ENCODE peak calls at places on chromosomes 13 and 19, in four cellular contexts. S is A549, M is K562, R is mesothelial cell of epicardium. F is an unnamed sample.

GRCh38 chr19:18289471-18290066 is 8.1 kb upstream of the JUND start:
- DNase-seq in S (no peak), M (no peak), R (no peak), F (no peak)

GRCh38 chr19:16778796-16779411 is 50.3 kb upstream of the SIN3B start:
- DNase-seq in S (peak; percentile 75), M (peak; percentile 77), R (no peak), F (no peak)

GRCh38 chr19:41563847-41564514 is 12.0 kb upstream of the CEACAM21 start:
- DNase-seq in S (no peak), M (no peak), R (no peak), F (no peak)

GRCh38 chr19:45972944-45973525 is 630 bp downstream of the NOVA2 start:
- DNase-seq in S (no peak), M (no peak), R (no peak), F (no peak)

GRCh38 chr13:73702419-73703071 is 431.7 kb downstream of the KLF12 start:
- DNase-seq in S (no peak), M (no peak), R (no peak), F (no peak)

GRCh38 chr19:23776507-23777205 is 18.0 kb upstream of the ZNF681 start:
- DNase-seq in S (no peak), M (no peak), R (no peak), F (no peak)

GRCh38 chr13:112209731-112210130 is 142.8 kb downstream of the SOX1 start:
- DNase-seq in S (no peak), M (no peak), R (no peak), F (no peak)

GRCh38 chr19:3028305-3029069 is 593 bp downstream of the TLE2 start:
- DNase-seq in S (no peak), M (no peak), R (no peak), F (no peak)

GRCh38 chr19:45779231-45780145 is 2.8 kb downstream of the DMPK start:
- DNase-seq in S (peak; percentile 94), M (peak; percentile 98), R (peak; percentile 93), F (no peak)

GRCh38 chr19:13156968-13157882 is 7.0 kb downstream of the IER2 start:
- DNase-seq in S (no peak), M (no peak), R (no peak), F (no peak)

GRCh38 chr19:13154241-13154778 is 4.1 kb downstream of the IER2 start:
- DNase-seq in S (no peak), M (peak; percentile 68), R (peak; percentile 56), F (no peak)

GRCh38 chr19:13155472-13156284 is 5.5 kb downstream of the IER2 start:
- DNase-seq in S (no peak), M (peak; percentile 81), R (peak; percentile 81), F (peak; percentile 69)

GRCh38 chr19:13152854-13153626 is 2.8 kb downstream of the IER2 start:
- DNase-seq in S (peak; percentile 77), M (peak; percentile 93), R (peak; percentile 99), F (peak; percentile 86)

GRCh38 chr19:13154911-13155471 is 4.8 kb downstream of the IER2 start:
- DNase-seq in S (no peak), M (peak; percentile 50), R (peak; percentile 86), F (no peak)
- TF ChIP-seq CTCF in S (peak; percentile 15), M (peak; percentile 45), R (no peak), F (peak; percentile 13)

GRCh38 chr19:13150919-13151604 is 851 bp downstream of the IER2 start:
- DNase-seq in S (no peak), M (peak; percentile 39), R (peak; percentile 45), F (no peak)

GRCh38 chr19:13151605-13152355 is 1.6 kb downstream of the IER2 start:
- DNase-seq in S (peak; percentile 93), M (peak; percentile 96), R (peak; percentile 98), F (peak; percentile 82)

GRCh38 chr19:13150187-13150918 is at the start of the genes IER2 and STX10:
- DNase-seq in S (peak; percentile 82), M (peak; percentile 91), R (peak; percentile 84), F (peak; percentile 87)

GRCh38 chr19:13152356-13152853 is 2.2 kb downstream of the IER2 start:
- DNase-seq in S (no peak), M (no peak), R (no peak), F (no peak)

GRCh38 chr19:13153627-13154240 is 3.5 kb downstream of the IER2 start:
- DNase-seq in S (no peak), M (peak; percentile 35), R (no peak), F (no peak)
- TF ChIP-seq CTCF in S (no peak), M (no peak), R (no peak), F (no peak)

GRCh38 chr19:38143847-38144246 is 80.2 kb downstream of the DPF1 start:
- DNase-seq in S (no peak), M (no peak), R (no peak), F (no peak)
- TF ChIP-seq CTCF in S (peak; percentile 51), M (peak; percentile 62), R (no peak), F (peak; percentile 20)

GRCh38 chr13:54383604-54384003 is 1355.0 kb downstream of the OLFM4 start:
- DNase-seq in S (no peak), M (no peak), R (no peak), F (no peak)

DNA sequence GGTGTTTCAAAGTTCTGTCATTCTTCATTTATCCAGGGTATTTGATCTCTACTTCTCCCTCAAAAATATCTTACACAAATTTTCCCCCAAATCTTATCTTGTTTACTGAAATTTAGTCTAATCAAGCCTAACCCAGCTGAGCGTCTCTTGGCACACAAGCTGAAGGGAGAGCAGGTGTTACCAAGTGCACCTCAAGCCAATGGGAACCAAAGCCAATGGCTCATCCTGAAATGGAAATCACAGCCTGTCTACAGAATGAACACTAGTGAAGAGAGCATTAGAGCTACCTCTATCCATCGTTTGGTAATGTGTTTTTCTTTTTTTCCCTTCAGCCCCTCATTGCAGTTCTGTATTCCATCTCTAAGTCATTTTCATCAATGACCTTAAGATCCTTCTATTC is 1350.8 kb downstream of the OLFM4 start:
- DNase-seq in S (no peak), M (no peak), R (no peak), F (no peak)
- TF ChIP-seq CTCF in S (no peak), M (no peak), R (no peak), F (no peak)

DNA sequence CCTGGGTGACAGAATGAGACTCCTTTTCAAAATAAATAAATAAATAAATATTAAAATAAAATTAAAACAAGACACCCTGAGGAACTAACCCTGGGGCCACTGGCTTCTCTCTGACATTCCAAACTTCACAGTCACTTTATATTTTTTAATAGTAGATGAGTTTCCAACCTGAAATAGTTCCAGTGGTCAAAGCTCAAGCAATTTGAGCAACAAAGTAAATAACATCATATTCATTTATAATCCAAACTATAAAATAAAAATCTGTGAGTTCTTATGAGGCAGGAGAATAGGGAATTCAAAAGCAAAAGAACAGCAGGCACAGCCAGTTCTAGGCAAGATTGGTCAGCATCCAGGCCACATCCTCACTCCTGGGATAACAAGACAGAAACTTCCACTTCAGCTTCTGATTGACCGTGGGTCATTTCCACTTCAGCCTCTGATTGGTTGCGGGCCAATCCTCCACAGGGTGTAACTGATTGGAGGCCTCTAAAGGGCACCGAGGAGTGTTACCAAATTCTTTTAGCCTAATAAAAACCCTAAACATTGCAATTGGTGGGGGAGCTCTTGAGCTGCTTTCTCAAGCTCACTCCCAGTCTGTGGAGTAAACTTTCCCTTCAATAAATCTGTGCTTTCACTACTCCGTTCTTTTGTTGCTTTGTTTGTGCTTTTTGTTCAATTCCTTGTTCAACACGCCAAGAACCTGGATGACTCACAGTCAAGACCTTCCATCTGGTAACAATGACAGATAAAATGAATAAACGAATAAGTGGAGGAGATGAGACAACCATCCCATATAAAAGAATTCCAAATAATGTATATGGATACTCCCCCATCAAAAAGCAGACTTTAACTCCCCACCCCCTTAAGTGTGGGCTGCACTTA is 42.5 kb upstream of the AMER2 start:
- DNase-seq in S (no peak), M (no peak), R (no peak), F (no peak)
- TF ChIP-seq CTCF in S (no peak), M (no peak), R (no peak), F (no peak)

GRCh38 chr13:90246946-90247345 is 1100.5 kb upstream of the MIR17HG start:
- DNase-seq in S (no peak), M (no peak), R (no peak), F (no peak)
- TF ChIP-seq CTCF in S (no peak), M (no peak), R (no peak), F (no peak)

GRCh38 chr19:20359933-20360720 is 193.1 kb downstream of the ZNF486 start:
- DNase-seq in S (no peak), M (no peak), R (no peak), F (peak; percentile 25)
- TF ChIP-seq CTCF in S (no peak), M (no peak), R (peak; percentile 45), F (peak; percentile 48)

DNA sequence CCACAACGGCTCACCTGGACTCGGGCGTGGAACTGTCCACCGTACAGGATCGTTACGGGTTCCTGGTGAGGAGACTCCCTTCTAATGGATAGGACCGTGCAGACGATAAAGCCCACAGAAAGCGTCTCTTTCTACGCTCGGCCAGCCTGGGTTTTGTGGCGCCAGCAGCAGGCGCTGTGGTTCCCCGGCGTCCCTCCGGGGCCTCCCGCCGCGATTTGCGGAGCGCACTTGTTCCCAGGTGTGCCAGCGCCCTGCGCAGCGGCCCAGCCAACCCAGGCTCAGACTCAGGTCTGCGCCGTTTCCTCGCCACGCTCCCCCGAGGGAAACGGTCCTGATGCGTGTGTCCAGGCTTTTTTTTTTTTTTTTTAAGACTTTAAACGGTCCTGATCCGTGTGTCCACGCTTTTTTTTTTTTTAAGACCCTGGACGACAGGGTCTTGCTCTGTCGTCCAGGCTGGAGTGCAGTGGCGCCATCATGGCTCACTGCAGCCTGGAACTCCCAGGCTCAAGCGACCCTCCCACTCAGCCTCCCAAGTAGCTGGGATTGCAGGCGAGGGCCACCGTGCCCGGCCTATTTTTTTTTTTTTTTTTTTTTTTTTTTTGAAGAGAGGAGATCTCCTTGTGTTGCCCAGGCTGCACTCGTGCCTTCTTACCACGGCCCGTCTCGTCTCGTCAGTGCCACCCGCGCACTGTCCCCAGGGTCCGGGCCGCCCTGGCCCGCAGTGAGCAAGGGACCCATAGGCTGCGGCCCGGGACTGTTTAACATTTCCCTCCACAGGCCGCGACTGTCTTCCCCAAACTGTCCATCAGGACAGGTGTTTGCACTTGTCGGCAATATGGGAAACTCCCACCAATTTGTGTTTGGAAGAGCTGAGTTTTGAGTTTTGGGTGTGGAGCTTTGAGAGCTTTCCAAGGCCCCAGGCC is 23.8 kb downstream of the GJA3 start:
- DNase-seq in S (peak; percentile 54), M (peak; percentile 54), R (peak; percentile 57), F (no peak)
- TF ChIP-seq CTCF in S (peak; percentile 56), M (peak; percentile 70), R (no peak), F (no peak)

GRCh38 chr19:49890349-49891311 is 6.1 kb downstream of the IL4I1 start:
- DNase-seq in S (peak; percentile 62), M (peak; percentile 94), R (no peak), F (no peak)
- TF ChIP-seq CTCF in S (peak; percentile 34), M (peak; percentile 41), R (no peak), F (no peak)